ENCODE peak calls at places on chromosomes 11 and 22, in six cellular contexts. G is activated T-cell treated with anti-CD3 and anti-CD28 coated beads, Interleukin-2, amount 50 U/mL, for 1 hour; V is retina; Y is GM10248; P is stomach; D is HL-60. W is an unnamed sample.

GRCh38 chr11:3108183-3108721 is 51.0 kb upstream of the CARS1 start:
- DNase-seq in G (peak; percentile 13), Y (no peak), V (no peak), D (no peak), P (no peak), W (peak; percentile 74)

GRCh38 chr22:50259302-50259701 is 2.2 kb downstream of the MAPK12 start:
- DNase-seq in P (no peak), Y (no peak), D (no peak), V (no peak), G (no peak), W (no peak)

GRCh38 chr11:133082453-133082781 is 449.9 kb downstream of the OPCML start:
- DNase-seq in V (no peak), G (no peak), P (no peak), D (no peak), Y (no peak), W (no peak)

GRCh38 chr11:65412271-65413076 is 10.1 kb upstream of the NEAT1 start:
- DNase-seq in Y (no peak), P (no peak), G (no peak), D (no peak), V (no peak), W (peak; percentile 59)

GRCh38 chr11:61021661-61022212 is 50.3 kb downstream of the CD6 start:
- DNase-seq in G (peak; percentile 92), P (peak; percentile 91), V (no peak), Y (no peak), D (no peak), W (peak; percentile 92)

GRCh38 chr22:47604563-47604962 is 842.1 kb downstream of the TBC1D22A start:
- DNase-seq in V (no peak), G (no peak), Y (no peak), D (no peak), P (no peak), W (no peak)

GRCh38 chr22:35889071-35889470 is 139.6 kb downstream of the RBFOX2 start:
- DNase-seq in G (no peak), P (no peak), Y (no peak), D (no peak), V (no peak), W (no peak)

GRCh38 chr11:67345949-67346819 is 7.2 kb downstream of the POLD4 start:
- DNase-seq in P (peak; percentile 68), D (peak; percentile 25), V (peak; percentile 12), G (no peak), Y (no peak), W (no peak)

GRCh38 chr22:42304021-42304790 is 33.8 kb upstream of the TCF20 start:
- DNase-seq in V (peak; percentile 53), D (no peak), G (no peak), Y (no peak), P (no peak), W (no peak)

GRCh38 chr11:66619080-66619554 is 2.7 kb downstream of the RBM14 start:
- DNase-seq in D (peak; percentile 63), G (no peak), P (no peak), Y (peak; percentile 38), V (no peak), W (no peak)

GRCh38 chr11:95904009-95904650 is 19.8 kb downstream of the MTMR2 start:
- DNase-seq in D (no peak), P (no peak), Y (no peak), V (no peak), G (no peak), W (no peak)

GRCh38 chr11:88332851-88333250 is 4.7 kb downstream of the CTSC start:
- DNase-seq in P (no peak), V (no peak), Y (no peak), D (no peak), G (no peak), W (no peak)

GRCh38 chr11:441418-442274 is at the start of gene ANO9:
- DNase-seq in D (peak; percentile 25), G (peak; percentile 62), Y (peak; percentile 90), P (peak; percentile 81), V (no peak), W (peak; percentile 89)

GRCh38 chr22:30265851-30266444 is 703 bp downstream of the OSM start:
- DNase-seq in V (no peak), Y (peak; percentile 87), D (peak; percentile 92), G (peak; percentile 82), P (peak; percentile 68), W (peak; percentile 98)

GRCh38 chr11:73177380-73178091 is 35.4 kb upstream of the FCHSD2 start:
- DNase-seq in Y (no peak), G (no peak), P (peak; percentile 36), D (no peak), V (no peak), W (peak; percentile 88)

GRCh38 chr11:45527898-45528297 is 137.5 kb downstream of the CHST1 start:
- DNase-seq in D (peak; percentile 41), Y (no peak), P (no peak), G (no peak), V (no peak), W (no peak)

GRCh38 chr11:9573775-9574555 is 495 bp downstream of the WEE1 start:
- DNase-seq in Y (peak; percentile 33), D (peak; percentile 38), V (no peak), G (no peak), P (peak; percentile 31), W (peak; percentile 89)

GRCh38 chr11:93526691-93527583 is 16.3 kb downstream of the SMCO4 start:
- DNase-seq in D (no peak), Y (no peak), V (no peak), G (no peak), P (no peak), W (no peak)

GRCh38 chr22:37273126-37273845 is 9.0 kb upstream of the CYTH4 start:
- DNase-seq in V (no peak), G (no peak), P (no peak), Y (peak; percentile 66), D (no peak), W (peak; percentile 65)

GRCh38 chr11:96393753-96394348 is 4.0 kb downstream of the JRKL start:
- DNase-seq in P (no peak), V (peak; percentile 18), Y (peak; percentile 32), G (no peak), D (peak; percentile 13), W (no peak)

GRCh38 chr11:134522782-134523570 is 110.9 kb upstream of the B3GAT1 start:
- DNase-seq in Y (no peak), G (no peak), P (no peak), V (no peak), D (no peak), W (peak; percentile 58)

GRCh38 chr22:21641417-21641794 is 696 bp upstream of the SDF2L1 start:
- DNase-seq in D (peak; percentile 41), G (no peak), V (no peak), P (peak; percentile 53), Y (no peak), W (no peak)

GRCh38 chr22:37659897-37660708 is 1.6 kb downstream of the PDXP start:
- DNase-seq in P (no peak), D (no peak), Y (no peak), V (no peak), G (no peak), W (no peak)

GRCh38 chr11:60378359-60378758 is at the start of gene MS4A7:
- DNase-seq in P (no peak), D (peak; percentile 61), G (no peak), Y (peak; percentile 69), V (no peak), W (peak; percentile 88)

W was measured in spleen.